ENCODE peak calls at places on chromosomes 12 and 14, in four cellular contexts. Y is CD8-positive, alpha-beta T cell; X is upper lobe of right lung; J is WERI-Rb-1. I is an unnamed sample.

GRCh38 chr12:131836193-131836592 is 8.0 kb downstream of the MMP17 start:
- DNase-seq in Y (no peak), X (no peak), J (no peak), I (no peak)

GRCh38 chr12:31246470-31246850 is 79.5 kb downstream of the SINHCAF start:
- DNase-seq in Y (no peak), X (no peak), J (no peak), I (no peak)

GRCh38 chr12:4270016-4270669 is 3.4 kb upstream of the CCND2 start:
- DNase-seq in Y (peak; percentile 50), X (no peak), J (no peak), I (peak; percentile 87)

GRCh38 chr12:78918221-78918620 is 53.6 kb downstream of the SYT1 start:
- DNase-seq in Y (no peak), X (no peak), J (no peak), I (peak; percentile 49)

GRCh38 chr12:70745066-70745465 is 107.8 kb upstream of the PTPRB start:
- DNase-seq in Y (no peak), X (no peak), J (no peak), I (no peak)

GRCh38 chr14:31893156-31893813 is 183.8 kb upstream of the ARHGAP5 start:
- DNase-seq in Y (no peak), X (no peak), J (no peak), I (peak; percentile 57)

GRCh38 chr12:26298785-26299621 is 103.6 kb downstream of the SSPN start:
- DNase-seq in Y (no peak), X (no peak), J (no peak), I (no peak)

GRCh38 chr14:38107216-38107631 is 100.5 kb upstream of the SSTR1 start:
- DNase-seq in Y (no peak), X (no peak), J (no peak), I (no peak)

GRCh38 chr14:101109981-101110728 is 206.6 kb upstream of the RTL1 start:
- DNase-seq in Y (no peak), X (no peak), J (no peak), I (peak; percentile 77)

DNA sequence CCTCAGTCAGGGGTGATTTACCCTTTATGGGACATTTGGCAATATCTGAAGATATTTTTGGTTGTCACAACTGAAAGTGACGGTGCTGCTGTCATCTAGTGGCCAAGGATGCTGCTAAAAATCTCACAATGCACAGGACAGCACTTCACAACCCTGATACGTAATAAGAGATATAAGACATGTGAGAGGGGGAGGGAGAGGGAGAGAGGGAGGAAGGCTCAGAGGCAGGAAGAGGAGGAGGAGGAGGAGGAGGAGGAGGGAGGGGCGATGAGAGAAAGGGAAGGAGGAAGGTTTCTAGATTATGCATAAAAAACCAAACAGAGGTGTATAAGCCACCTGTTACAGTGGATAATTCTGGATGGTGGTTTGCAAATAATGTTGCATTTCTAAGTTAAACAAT is 14.3 kb downstream of the MYL2 start:
- DNase-seq in Y (no peak), X (no peak), J (no peak), I (no peak)
- TF ChIP-seq CTCF in Y (no peak), X (no peak), J (no peak), I (peak; percentile 23)

DNA sequence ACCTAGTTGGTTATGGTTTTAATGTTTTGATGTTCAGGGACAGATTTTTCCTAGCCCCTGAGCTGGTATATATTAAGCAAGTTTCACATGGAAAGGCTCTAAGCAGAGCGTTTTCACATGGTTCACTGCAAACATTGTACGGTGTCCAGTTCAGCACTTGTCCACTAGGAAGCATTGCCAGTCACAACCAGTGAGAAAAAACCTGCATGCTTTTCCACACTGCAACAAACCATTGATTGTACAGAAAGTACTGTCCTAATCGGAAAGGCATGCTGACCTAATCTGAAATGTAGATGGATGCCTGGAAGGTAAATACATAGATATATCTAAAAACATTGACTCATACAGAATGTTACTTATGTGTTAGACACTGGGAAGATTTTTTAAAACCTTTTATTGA is 25.0 kb upstream of the NPAS3 start:
- DNase-seq in Y (no peak), X (no peak), J (no peak), I (no peak)
- TF ChIP-seq CTCF in Y (no peak), X (no peak), J (no peak), I (peak; percentile 14)

DNA sequence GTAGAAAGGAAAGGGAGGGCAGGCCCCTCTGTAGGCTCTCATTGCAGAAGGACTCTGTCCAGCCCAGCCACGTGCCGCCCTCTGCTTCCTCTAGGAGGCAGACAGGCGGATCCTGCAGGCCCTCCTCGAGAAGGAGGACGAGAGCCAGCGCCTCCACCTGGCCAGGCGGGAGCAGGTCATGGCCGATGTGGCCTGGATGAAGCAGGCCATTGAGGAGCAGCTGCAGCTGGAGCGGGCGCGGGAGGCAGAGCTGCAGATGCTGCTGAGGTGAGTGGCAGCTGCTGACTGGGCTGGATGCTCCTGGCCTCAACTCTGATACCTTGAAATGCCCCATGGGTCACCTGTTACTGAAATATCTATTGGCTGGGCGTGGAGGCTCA is 10.9 kb downstream of the TCHP start:
- DNase-seq in Y (peak; percentile 11), X (no peak), J (peak; percentile 85), I (peak; percentile 99)
- TF ChIP-seq CTCF in Y (no peak), X (no peak), J (peak; percentile 86), I (peak; percentile 95)

DNA sequence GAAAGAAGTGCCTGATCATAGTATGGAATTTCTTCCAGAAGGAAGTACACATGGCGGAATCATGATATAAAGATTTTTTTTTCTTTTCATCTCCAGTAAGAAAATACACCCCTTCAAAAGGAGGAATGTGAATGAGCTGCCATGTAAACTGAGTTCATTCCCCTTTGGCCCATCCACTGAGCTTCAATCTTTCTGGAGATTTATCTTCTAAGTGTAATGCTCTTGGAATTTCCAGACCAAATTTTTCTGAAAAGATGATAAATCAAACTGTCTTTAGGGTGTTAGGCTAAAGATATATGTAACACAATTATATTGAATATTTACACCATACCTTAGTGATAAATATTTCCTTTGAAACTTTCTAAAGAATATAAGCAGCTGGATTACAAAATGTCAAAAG is 5.2 kb downstream of the DCN start:
- DNase-seq in Y (no peak), X (no peak), J (no peak), I (no peak)
- TF ChIP-seq CTCF in Y (no peak), X (no peak), J (no peak), I (no peak)

DNA sequence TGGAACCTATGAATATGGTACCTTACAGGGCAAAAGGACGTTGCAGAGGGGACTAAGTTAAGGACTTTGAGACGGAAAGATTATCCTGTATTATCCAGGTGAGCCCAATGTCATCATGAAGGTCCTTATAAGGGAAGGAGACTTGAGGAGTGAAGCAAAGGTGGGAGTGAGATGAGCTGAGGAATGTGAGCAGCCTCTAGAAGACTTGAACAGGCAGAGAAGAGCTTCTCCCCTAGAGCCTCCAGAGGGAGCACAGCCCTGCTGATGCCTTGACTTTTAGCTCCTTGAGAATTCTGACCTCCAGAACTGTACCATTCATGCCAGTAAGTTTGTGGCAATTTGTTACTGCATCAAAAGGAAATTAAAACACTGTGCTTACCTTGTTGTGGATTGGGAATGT is 41.8 kb upstream of the DCD start:
- DNase-seq in Y (no peak), X (no peak), J (no peak), I (peak; percentile 84)
- TF ChIP-seq CTCF in Y (no peak), X (no peak), J (peak; percentile 55), I (peak; percentile 78)

DNA sequence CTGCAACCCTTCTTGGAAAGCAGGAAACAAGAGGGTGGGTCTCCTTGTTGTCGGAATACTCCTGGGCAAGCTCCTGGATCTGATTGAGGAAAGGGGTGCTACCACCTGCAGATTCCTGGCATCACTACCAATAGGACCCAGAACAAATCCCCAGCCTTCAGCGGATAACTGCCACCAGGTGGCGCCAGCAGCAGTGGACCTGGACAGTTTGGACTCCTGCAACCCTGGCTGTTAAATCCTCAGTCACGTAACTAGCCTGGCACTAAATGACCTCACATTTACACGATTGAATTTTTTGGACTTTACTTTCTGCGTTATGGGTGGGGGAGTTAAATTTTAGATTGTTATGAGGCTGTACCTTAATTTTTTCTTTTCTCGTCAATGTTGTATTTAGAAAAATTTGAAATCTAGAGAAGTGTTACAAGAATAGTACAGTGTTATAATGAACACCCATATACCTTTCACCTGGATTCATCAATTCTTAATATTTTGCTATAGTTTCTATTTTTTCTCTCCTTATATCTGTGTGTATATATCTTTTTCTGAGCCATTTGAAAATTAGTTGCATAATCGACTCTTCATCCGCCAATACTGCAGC is 95.6 kb downstream of the GAS2L3 start:
- DNase-seq in Y (peak; percentile 21), X (peak; percentile 88), J (peak; percentile 86), I (peak; percentile 98)
- TF ChIP-seq CTCF in Y (peak; percentile 51), X (peak; percentile 80), J (peak; percentile 93), I (peak; percentile 97)

DNA sequence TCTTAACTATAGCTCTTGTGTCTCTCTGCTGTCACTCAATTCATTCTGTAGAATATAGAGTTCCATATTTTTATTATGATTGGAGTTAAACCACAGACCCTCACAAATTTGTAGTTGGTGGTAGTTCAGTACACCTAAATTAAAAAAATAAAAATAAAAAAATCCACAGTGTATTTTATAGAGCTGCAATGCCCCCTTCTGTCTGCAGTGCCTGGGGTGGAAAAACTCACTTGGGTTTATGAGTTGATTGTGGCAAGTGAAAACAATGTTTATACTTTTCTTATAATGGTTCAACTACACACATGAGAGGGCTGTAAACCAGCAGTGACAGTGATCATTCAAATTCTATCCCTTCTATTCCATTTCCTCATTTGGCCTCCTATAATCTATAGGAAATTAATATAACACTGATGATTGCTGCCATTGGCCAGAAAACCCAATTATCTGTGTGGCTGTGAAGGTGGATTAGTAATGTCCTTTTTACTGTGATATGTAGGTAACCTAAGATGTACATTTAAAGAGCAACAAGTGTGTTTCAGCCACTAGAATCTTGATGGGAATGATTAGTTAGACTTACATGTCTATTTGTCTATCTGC is 166.9 kb upstream of the LRIG3 start:
- DNase-seq in Y (no peak), X (no peak), J (no peak), I (no peak)
- TF ChIP-seq CTCF in Y (no peak), X (peak; percentile 54), J (peak; percentile 11), I (peak; percentile 62)

DNA sequence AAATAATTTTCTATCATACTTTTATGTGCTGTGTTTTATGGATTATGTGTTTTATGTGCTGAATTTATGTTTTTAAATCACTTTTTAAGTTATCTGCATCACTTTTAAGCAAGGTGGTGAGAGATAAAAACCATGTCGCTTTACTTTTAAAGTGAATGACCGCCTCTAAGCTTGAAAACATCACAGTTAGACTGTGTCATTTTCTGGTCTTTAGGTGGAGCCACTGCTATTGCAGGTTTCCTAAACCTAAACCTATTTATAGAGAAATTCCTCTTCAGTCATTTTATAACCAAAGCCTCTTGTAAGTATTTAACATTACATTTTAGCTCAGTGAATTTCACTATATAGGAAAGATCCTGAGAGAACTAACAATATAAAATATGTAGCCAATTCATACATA is 21.0 kb upstream of the MDM2 start:
- DNase-seq in Y (no peak), X (no peak), J (no peak), I (no peak)
- TF ChIP-seq CTCF in Y (no peak), X (no peak), J (no peak), I (peak; percentile 38)

DNA sequence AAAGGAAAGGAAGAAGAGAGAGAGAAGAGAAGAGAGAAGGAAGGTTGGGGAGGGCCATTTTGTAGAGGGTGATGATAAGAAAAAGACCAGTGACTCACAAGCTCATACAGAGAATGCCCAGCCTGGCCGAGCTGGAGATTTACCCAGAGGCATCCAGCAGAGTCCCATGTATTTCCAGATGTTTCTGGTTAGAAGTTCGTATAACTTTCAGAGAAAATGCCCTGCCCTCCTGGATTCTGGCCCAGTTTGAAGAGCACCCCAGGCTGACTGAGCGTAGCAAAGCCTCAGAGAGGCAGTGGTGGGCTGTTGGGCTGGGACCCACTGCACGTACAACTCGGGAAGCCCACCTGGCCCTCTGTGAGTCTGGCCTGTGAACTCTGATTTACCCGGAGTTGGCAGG is 221.8 kb downstream of the SLC41A2 start:
- DNase-seq in Y (no peak), X (no peak), J (no peak), I (no peak)
- TF ChIP-seq CTCF in Y (no peak), X (no peak), J (no peak), I (no peak)

I was measured in endodermal cell.